ENCODE peak calls at places on chromosomes 4 and X, in seven cellular contexts. B is H1, V is IMR-90, T is mesenchymal stem cell, Y is mesendoderm, L is neuronal stem cell, M is trophoblast cell. Q is an unnamed sample.

GRCh38 chr4:3254302-3255131 is 5.6 kb downstream of the MSANTD1 start:
- DNase-seq in L (peak; percentile 9), T (no peak), M (no peak), B (peak; percentile 40), V (no peak), Y (no peak), Q (peak; percentile 16)

GRCh38 chr4:176156656-176157055 is 38.7 kb downstream of the SPATA4 start:
- DNase-seq in L (no peak), V (no peak), T (no peak), M (no peak), Y (no peak), B (no peak), Q (no peak)

GRCh38 chrX:40096395-40097091 is 1.2 kb downstream of the BCOR start:
- DNase-seq in V (peak; percentile 45), T (peak; percentile 72), Y (peak; percentile 46), L (no peak), M (peak; percentile 45), B (no peak), Q (peak; percentile 61)

GRCh38 chrX:96126182-96126581 is 558.5 kb upstream of the DIAPH2 start:
- DNase-seq in V (no peak), L (no peak), Y (no peak), B (no peak), T (no peak), M (peak; percentile 0), Q (no peak)

GRCh38 chr4:168717852-168718251 is 221.0 kb downstream of the PALLD start:
- DNase-seq in T (no peak), L (no peak), Y (no peak), M (no peak), V (peak; percentile 45), B (no peak), Q (no peak)

GRCh38 chr4:57078685-57079521 is 31.3 kb downstream of the IGFBP7 start:
- DNase-seq in T (peak; percentile 71), L (peak; percentile 11), V (no peak), B (no peak), Y (peak; percentile 94), M (peak; percentile 58), Q (peak; percentile 80)

GRCh38 chr4:96670381-96670780 is 830.5 kb downstream of the PDHA2 start:
- DNase-seq in B (no peak), T (no peak), L (no peak), V (no peak), Y (no peak), M (no peak), Q (no peak)

GRCh38 chr4:153513596-153513995 is 47.4 kb downstream of the TMEM131L start:
- DNase-seq in L (no peak), V (peak; percentile 74), T (no peak), B (no peak), M (peak; percentile 33), Y (no peak), Q (no peak)

GRCh38 chr4:154807042-154807630 is 26.1 kb downstream of the RBM46 start:
- DNase-seq in L (no peak), B (no peak), Y (peak; percentile 22), M (peak; percentile 54), T (peak; percentile 15), V (peak; percentile 54), Q (no peak)

GRCh38 chr4:100286601-100287000 is 96.3 kb upstream of the DDIT4L start:
- DNase-seq in M (no peak), V (no peak), L (no peak), T (no peak), Y (peak; percentile 48), B (no peak), Q (peak; percentile 45)

GRCh38 chr4:87092389-87093141 is 127.9 kb downstream of the KLHL8 start:
- DNase-seq in B (no peak), L (no peak), M (peak; percentile 71), Y (no peak), T (peak; percentile 79), V (peak; percentile 91), Q (no peak)

GRCh38 chr4:22969314-22969896 is 276.7 kb downstream of the GBA3 start:
- DNase-seq in L (peak; percentile 9), Y (no peak), M (peak; percentile 7), V (peak; percentile 4), B (no peak), T (no peak), Q (no peak)

GRCh38 chrX:37825225-37825842 is 22.0 kb downstream of the DYNLT3 start:
- DNase-seq in M (peak; percentile 64), B (peak; percentile 44), L (peak; percentile 6), V (peak; percentile 38), Y (peak; percentile 37), T (peak; percentile 37), Q (peak; percentile 25)

GRCh38 chrX:44996282-44996681 is 123.3 kb downstream of the KDM6A start:
- DNase-seq in B (no peak), Y (no peak), V (no peak), L (no peak), T (no peak), M (no peak), Q (no peak)

GRCh38 chr4:67755974-67756373 is 1.8 kb upstream of the GNRHR start:
- DNase-seq in Y (no peak), L (no peak), V (no peak), M (no peak), T (no peak), B (no peak), Q (no peak)

GRCh38 chrX:70494441-70494840 is 49.8 kb downstream of the DLG3 start:
- DNase-seq in M (no peak), V (peak; percentile 20), T (no peak), L (no peak), Y (no peak), B (no peak), Q (no peak)

GRCh38 chrX:16807976-16808542 is 21.8 kb downstream of the TXLNG start:
- DNase-seq in V (peak; percentile 68), B (no peak), T (peak; percentile 87), L (no peak), Y (peak; percentile 26), M (peak; percentile 36), Q (no peak)

GRCh38 chrX:16804923-16805464 is 18.7 kb downstream of the TXLNG start:
- DNase-seq in Y (no peak), T (no peak), V (no peak), L (no peak), M (no peak), B (no peak), Q (no peak)

GRCh38 chrX:16807548-16807947 is 21.3 kb downstream of the TXLNG start:
- DNase-seq in V (peak; percentile 38), B (no peak), T (peak; percentile 69), Y (peak; percentile 54), L (no peak), M (no peak), Q (no peak)
- H3K18ac ChIP-seq in V (peak overlapping the region; percentile 16), B (no peak overlapping the region), T (no peak overlapping the region), Y (no peak overlapping the region), L (no peak overlapping the region), M (no peak overlapping the region), Q (no peak overlapping the region)

DNA sequence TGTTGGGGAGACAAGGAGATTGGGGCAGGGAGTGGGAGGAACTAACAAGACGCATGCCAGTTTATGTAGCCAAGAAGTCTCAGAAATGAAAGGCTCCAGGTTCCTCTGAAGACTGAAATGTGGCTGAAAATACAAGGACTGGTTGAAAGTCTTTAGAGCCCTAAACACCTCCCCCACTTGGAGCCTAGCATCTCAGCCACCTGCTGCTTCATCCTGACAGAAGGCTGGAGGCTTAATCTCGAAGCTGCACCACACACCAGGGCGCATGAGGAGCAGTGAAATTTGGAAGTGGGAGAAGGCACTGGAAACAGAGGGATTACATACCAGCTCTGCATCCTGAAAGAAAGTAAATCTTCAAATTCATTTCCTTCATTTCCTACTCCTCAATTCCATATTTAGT is 160.7 kb upstream of the FTHL17 start:
- DNase-seq in V (no peak), Y (peak; percentile 16), M (no peak), L (no peak), B (no peak), T (no peak), Q (no peak)
- H3K18ac ChIP-seq in V (no peak overlapping the region), Y (no peak overlapping the region), M (no peak overlapping the region), L (no peak overlapping the region), B (no peak overlapping the region), T (no peak overlapping the region), Q (no peak overlapping the region)

GRCh38 chr4:44965446-44966095 is 239.2 kb upstream of the GNPDA2 start:
- DNase-seq in V (no peak), B (no peak), L (no peak), M (no peak), Y (no peak), T (no peak), Q (no peak)
- H3K18ac ChIP-seq in V (no peak overlapping the region), B (no peak overlapping the region), L (no peak overlapping the region), M (no peak overlapping the region), Y (no peak overlapping the region), T (no peak overlapping the region), Q (no peak overlapping the region)

GRCh38 chrX:43474321-43474720 is 181.8 kb upstream of the MAOA start:
- DNase-seq in L (no peak), T (no peak), Y (peak; percentile 57), B (no peak), V (no peak), M (peak; percentile 88), Q (peak; percentile 49)

GRCh38 chrX:43467608-43468234 is 188.4 kb upstream of the MAOA start:
- DNase-seq in M (no peak), L (no peak), T (no peak), V (no peak), B (peak; percentile 46), Y (no peak), Q (peak; percentile 62)

GRCh38 chrX:43469391-43470054 is 186.6 kb upstream of the MAOA start:
- DNase-seq in M (peak; percentile 19), V (no peak), T (no peak), Y (no peak), B (no peak), L (no peak), Q (no peak)
- H3K18ac ChIP-seq in M (no peak overlapping the region), V (no peak overlapping the region), T (no peak overlapping the region), Y (no peak overlapping the region), B (no peak overlapping the region), L (no peak overlapping the region), Q (no peak overlapping the region)

GRCh38 chrX:111071542-111072277 is 24.3 kb upstream of the PAK3 start:
- DNase-seq in T (no peak), M (no peak), V (no peak), L (no peak), B (no peak), Y (no peak), Q (no peak)
- H3K18ac ChIP-seq in T (no peak overlapping the region), M (no peak overlapping the region), V (no peak overlapping the region), L (no peak overlapping the region), B (no peak overlapping the region), Y (no peak overlapping the region), Q (no peak overlapping the region)

GRCh38 chr4:48481581-48481980 is 1.6 kb upstream of the SLC10A4 start:
- DNase-seq in V (no peak), L (no peak), T (no peak), M (no peak), B (no peak), Y (peak; percentile 49), Q (no peak)

GRCh38 chr4:48472794-48473193 is 10.3 kb upstream of the SLC10A4 start:
- DNase-seq in Y (no peak), V (no peak), B (no peak), T (no peak), M (no peak), L (no peak), Q (no peak)

GRCh38 chr4:48475770-48476169 is 7.4 kb upstream of the SLC10A4 start:
- DNase-seq in T (no peak), Y (no peak), V (no peak), M (no peak), B (no peak), L (no peak), Q (no peak)

GRCh38 chr4:48483006-48483776 is at the start of gene SLC10A4:
- DNase-seq in V (no peak), L (peak; percentile 40), T (peak; percentile 6), M (peak; percentile 20), B (peak; percentile 72), Y (peak; percentile 56), Q (peak; percentile 63)

GRCh38 chr4:48478273-48478672 is 4.9 kb upstream of the SLC10A4 start:
- DNase-seq in L (no peak), T (no peak), V (no peak), B (no peak), M (no peak), Y (no peak), Q (no peak)
- H3K18ac ChIP-seq in L (no peak overlapping the region), T (no peak overlapping the region), V (no peak overlapping the region), B (no peak overlapping the region), M (no peak overlapping the region), Y (no peak overlapping the region), Q (no peak overlapping the region)